ENCODE peak calls at places on chromosomes 7 and 10, in four cellular contexts. O is H9, W is cerebellar cortex, V is HEK293T. U is an unnamed sample.

GRCh38 chr10:78053201-78053868 is 19.7 kb downstream of the RPS24 start:
- DNase-seq in O (no peak), W (no peak), V (no peak), U (peak; percentile 94)

GRCh38 chr7:151125459-151125834 is 39.2 kb downstream of the AGAP3 start:
- DNase-seq in O (peak; percentile 89), W (no peak), V (no peak), U (peak; percentile 17)

GRCh38 chr10:69953851-69954250 is 98.8 kb upstream of the MACROH2A2 start:
- DNase-seq in O (no peak), W (no peak), V (no peak), U (no peak)

GRCh38 chr10:5959116-5959515 is 18.2 kb downstream of the IL15RA start:
- DNase-seq in O (peak; percentile 20), W (no peak), V (no peak), U (no peak)

GRCh38 chr10:124612611-124613498 is 131.3 kb downstream of the FAM53B start:
- DNase-seq in O (peak; percentile 88), W (peak; percentile 50), V (no peak), U (peak; percentile 22)

GRCh38 chr7:1124164-1124563 is 35.8 kb downstream of the ZFAND2A start:
- DNase-seq in O (no peak), W (no peak), V (no peak), U (no peak)

GRCh38 chr10:47353351-47353750 is 5.2 kb downstream of the RBP3 start:
- DNase-seq in O (no peak), W (no peak), V (no peak), U (no peak)

GRCh38 chr7:2787251-2787968 is 56.7 kb downstream of the GNA12 start:
- DNase-seq in O (no peak), W (no peak), V (no peak), U (peak; percentile 75)

GRCh38 chr7:114432627-114433026 is 18.0 kb downstream of the FOXP2 start:
- DNase-seq in O (no peak), W (no peak), V (no peak), U (no peak)